ENCODE peak calls at places on chromosomes 12 and 14, in eight cellular contexts. O is HTR-8/SVneo; M is testis; P is effector memory CD4-positive, alpha-beta T cell; C is Right ventricle myocardium superior; Z is left ventricle myocardium inferior; D is hypothalamus; R is stimulated activated CD4-positive, alpha-beta T cell treated with anti-CD3 and anti-CD28 coated beads, Interleukin-4, amount 100 ng/mL, for 48 hours. I is an unnamed sample.

GRCh38 chr14:92469515-92469914 is 44.1 kb upstream of the RIN3 start:
- DNase-seq in Z (no peak), O (no peak), P (no peak), D (no peak), C (no peak), R (no peak), M (no peak), I (no peak)

GRCh38 chr14:75147423-75148071 is 20.7 kb upstream of the NEK9 start:
- DNase-seq in R (no peak), O (peak; percentile 56), D (peak; percentile 85), C (peak; percentile 74), P (no peak), M (peak; percentile 89), Z (peak; percentile 54), I (peak; percentile 93)

GRCh38 chr12:14691560-14691959 is 4.8 kb downstream of the GUCY2C start:
- DNase-seq in O (no peak), D (no peak), M (peak; percentile 55), Z (peak; percentile 42), P (no peak), C (peak; percentile 54), R (no peak), I (peak; percentile 77)

GRCh38 chr14:99393059-99393655 is 87.5 kb downstream of the SETD3 start:
- DNase-seq in C (no peak), O (peak; percentile 64), R (peak; percentile 24), Z (no peak), P (no peak), M (peak; percentile 41), D (no peak), I (no peak)

GRCh38 chr12:98983647-98984046 is 338.6 kb downstream of the APAF1 start:
- DNase-seq in Z (no peak), D (no peak), R (no peak), O (no peak), M (no peak), C (no peak), P (no peak), I (no peak)

GRCh38 chr12:109189291-109189690 is 72.9 kb downstream of the ACACB start:
- DNase-seq in D (no peak), O (no peak), Z (no peak), C (no peak), R (no peak), P (no peak), M (no peak), I (no peak)

GRCh38 chr14:84323450-84323849 is 1206.5 kb upstream of the FLRT2 start:
- DNase-seq in Z (no peak), M (no peak), C (no peak), R (no peak), O (no peak), D (no peak), P (no peak), I (no peak)

GRCh38 chr12:9077576-9078031 is 38.1 kb downstream of the A2M start:
- DNase-seq in C (no peak), M (no peak), O (no peak), D (no peak), Z (no peak), R (no peak), P (no peak), I (no peak)

GRCh38 chr12:129615001-129615400 is 288.8 kb downstream of the TMEM132D start:
- DNase-seq in D (no peak), M (no peak), Z (no peak), O (no peak), R (no peak), P (no peak), C (no peak), I (no peak)

I was measured in adrenal gland.